ENCODE peak calls at places on chromosomes 16 and 17, in eight cellular contexts. P is AG09309; O is IMR-90; E is T-helper 9 cell; L is stimulated activated CD4-positive, alpha-beta T cell treated with anti-CD3 and anti-CD28 coated beads, Interleukin-12 subunit alpha, Interleukin-12 subunit beta, amount 100 ng/mL, for 48 hours; W is NCI-H345; G is pancreas; R is LHCN-M2. Q is an unnamed sample.
A peak's percentile ranks its signal among the peaks of the same experiment; 100 is the strongest.

GRCh38 chr17:32445075-32445427 is 741 bp downstream of the PSMD11 start:
- DNase-seq in O (peak; percentile 71), L (peak; percentile 22), E (peak; percentile 6), W (peak; percentile 22), G (no peak), R (peak; percentile 66), P (no peak), Q (peak; percentile 56)

GRCh38 chr16:88649924-88650748 is 717 bp downstream of the CYBA start:
- DNase-seq in R (no peak), G (no peak), L (no peak), W (no peak), P (no peak), E (no peak), O (peak; percentile 8), Q (no peak)

GRCh38 chr17:72976971-72977767 is 115.3 kb downstream of the SLC39A11 start:
- DNase-seq in G (peak; percentile 48), R (peak; percentile 86), O (peak; percentile 95), W (no peak), E (no peak), P (peak; percentile 57), L (no peak), Q (no peak)

GRCh38 chr16:86509759-86510464 is 415 bp upstream of the FOXF1 start:
- DNase-seq in W (no peak), E (no peak), O (peak; percentile 96), R (no peak), L (no peak), P (no peak), G (no peak), Q (peak; percentile 23)

GRCh38 chr16:19008245-19008644 is 24.5 kb downstream of the TMC7 start:
- DNase-seq in P (peak; percentile 56), E (no peak), L (no peak), G (no peak), W (no peak), R (peak; percentile 92), O (peak; percentile 87), Q (no peak)

GRCh38 chr17:27320222-27320560 is 26.3 kb downstream of the WSB1 start:
- DNase-seq in O (no peak), E (no peak), P (no peak), R (no peak), L (no peak), G (no peak), W (no peak), Q (no peak)

GRCh38 chr17:72884066-72884465 is 208.4 kb downstream of the SLC39A11 start:
- DNase-seq in O (no peak), L (no peak), G (no peak), W (no peak), P (no peak), R (no peak), E (no peak), Q (no peak)

GRCh38 chr16:23496826-23497542 is 13.3 kb downstream of the GGA2 start:
- DNase-seq in P (no peak), O (peak; percentile 21), R (peak; percentile 27), L (no peak), G (peak; percentile 52), E (no peak), W (no peak), Q (no peak)

GRCh38 chr16:19980866-19981265 is 92.8 kb downstream of the GPR139 start:
- DNase-seq in R (peak; percentile 10), P (no peak), W (no peak), G (peak; percentile 14), E (no peak), L (no peak), O (peak; percentile 3), Q (peak; percentile 14)

GRCh38 chr16:11016524-11016988 is 72.2 kb downstream of the CLEC16A start:
- DNase-seq in E (no peak), P (no peak), O (peak; percentile 28), R (peak; percentile 34), G (no peak), W (peak; percentile 53), L (no peak), Q (no peak)

GRCh38 chr17:68961204-68961893 is 6.2 kb upstream of the ABCA8 start:
- DNase-seq in L (no peak), P (no peak), G (no peak), O (no peak), W (no peak), E (no peak), R (peak; percentile 5), Q (no peak)

GRCh38 chr16:14028207-14028606 is 42.9 kb upstream of the MRTFB start:
- DNase-seq in L (no peak), W (peak; percentile 55), R (no peak), O (no peak), G (no peak), E (no peak), P (no peak), Q (no peak)

GRCh38 chr16:68490829-68491575 is 42.7 kb upstream of the SMPD3 start:
- DNase-seq in L (no peak), E (no peak), G (peak; percentile 86), W (peak; percentile 56), O (peak; percentile 61), P (peak; percentile 16), R (peak; percentile 11), Q (no peak)

GRCh38 chr17:33973491-33973890 is 281.6 kb upstream of the CCL2 start:
- DNase-seq in G (no peak), R (no peak), L (no peak), O (no peak), P (no peak), W (no peak), E (no peak), Q (no peak)

GRCh38 chr17:6556121-6557039 is at the start of gene PITPNM3:
- DNase-seq in R (no peak), L (no peak), E (no peak), O (no peak), P (no peak), W (peak; percentile 3), G (peak; percentile 23), Q (no peak)

GRCh38 chr17:69460963-69461922 is 46.7 kb downstream of the MAP2K6 start:
- DNase-seq in G (no peak), E (no peak), P (no peak), O (no peak), W (no peak), L (no peak), R (no peak), Q (no peak)

GRCh38 chr16:27514806-27515205 is 34.9 kb downstream of the GTF3C1 start:
- DNase-seq in R (no peak), O (peak; percentile 68), E (no peak), W (no peak), L (no peak), G (no peak), P (no peak), Q (no peak)

GRCh38 chr17:13601317-13601775 is 383 bp downstream of the HS3ST3A1 start:
- DNase-seq in G (no peak), P (no peak), E (no peak), L (no peak), W (no peak), O (no peak), R (no peak), Q (no peak)

GRCh38 chr17:61157246-61157887 is 242.3 kb upstream of the TBX2 start:
- DNase-seq in O (peak; percentile 71), P (peak; percentile 37), R (peak; percentile 57), G (no peak), E (no peak), W (peak; percentile 42), L (no peak), Q (peak; percentile 71)